ENCODE peak calls at places on chromosomes 11 and 22, in seven cellular contexts. M is T-helper 2 cell; D is stimulated activated CD8-positive, alpha-beta memory T cell treated with anti-CD3 and anti-CD28 coated beads, Interleukin-2, amount 100 ng/mL, for 1 hour; W is A549; X is psoas muscle; Z is left ventricle myocardium superior; O is esophagus muscularis mucosa. G is an unnamed sample.

GRCh38 chr11:62678770-62679696 is at the start of gene UBXN1:
- DNase-seq in M (peak), D (peak), Z (peak), X (peak), O (peak), W (peak), G (peak)

GRCh38 chr11:72328366-72329224 is 84.6 kb upstream of the PHOX2A start:
- DNase-seq in M (no peak), O (no peak), X (no peak), W (no peak), D (no peak), Z (no peak), G (no peak)

GRCh38 chr22:37169947-37170688 is 17.9 kb downstream of the C1QTNF6 start:
- DNase-seq in M (no peak), Z (peak), O (no peak), X (no peak), D (no peak), W (no peak), G (no peak)

GRCh38 chr11:118434553-118435232 is 1.6 kb upstream of the KMT2A start:
- DNase-seq in O (no peak), W (no peak), M (peak), X (peak), D (no peak), Z (peak), G (no peak)

GRCh38 chr11:117953029-117953671 is 23.9 kb upstream of the TMPRSS13 start:
- DNase-seq in X (no peak), W (no peak), M (no peak), O (no peak), Z (no peak), D (no peak), G (peak)

GRCh38 chr11:113106507-113106906 is 145.3 kb downstream of the NCAM1 start:
- DNase-seq in W (no peak), M (no peak), D (no peak), Z (no peak), O (no peak), X (no peak), G (no peak)

GRCh38 chr11:64156235-64157011 is 9.5 kb downstream of the MACROD1 start:
- DNase-seq in M (no peak), O (no peak), W (no peak), X (peak), D (no peak), Z (peak), G (no peak)

GRCh38 chr22:38766076-38766777 is 10.4 kb upstream of the SUN2 start:
- DNase-seq in D (no peak), W (peak), O (no peak), M (peak), X (peak), Z (peak), G (no peak)

GRCh38 chr11:95499516-95500135 is 268.6 kb upstream of the SESN3 start:
- DNase-seq in M (no peak), X (no peak), W (no peak), Z (no peak), D (no peak), O (peak), G (no peak)

GRCh38 chr11:134376150-134376921 is 35.7 kb downstream of the B3GAT1 start:
- DNase-seq in Z (no peak), W (no peak), O (no peak), X (no peak), D (no peak), M (no peak), G (no peak)

GRCh38 chr11:44927174-44927661 is 23.5 kb downstream of the TP53I11 start:
- DNase-seq in D (no peak), W (peak), M (peak), O (no peak), Z (peak), X (peak), G (peak)

GRCh38 chr11:18608373-18608772 is 8.8 kb downstream of the MISFA start:
- DNase-seq in W (no peak), M (no peak), X (no peak), O (no peak), Z (no peak), D (no peak), G (no peak)

GRCh38 chr22:48440673-48441552 is 1386.8 kb downstream of the BRD1 start:
- DNase-seq in O (no peak), X (no peak), Z (no peak), D (no peak), W (no peak), M (no peak), G (no peak)